ENCODE peak calls at places on chromosomes 1 and 21, in seven cellular contexts. V is ovary, P is suprapubic skin, S is tibial nerve, J is stomach, K is GM12878, A is transverse colon. G is an unnamed sample.

GRCh38 chr1:31007462-31007991 is 58.0 kb downstream of the PUM1 start:
- DNase-seq in V (no peak), P (no peak), S (no peak), J (no peak), K (no peak), A (no peak), G (no peak)

GRCh38 chr1:227709451-227709850 is 25.7 kb downstream of the JMJD4 start:
- DNase-seq in V (no peak), P (no peak), S (no peak), J (no peak), K (no peak), A (no peak), G (no peak)

GRCh38 chr1:230641346-230641745 is 935 bp upstream of the COG2 start:
- DNase-seq in V (no peak), P (no peak), S (no peak), J (no peak), K (no peak), A (no peak), G (no peak)

GRCh38 chr1:8077120-8077573 is 51.0 kb upstream of the ERRFI1 start:
- DNase-seq in V (peak; percentile 56), P (no peak), S (no peak), J (peak; percentile 71), K (no peak), A (peak; percentile 59), G (peak; percentile 82)

GRCh38 chr1:239987103-239987745 is 104.5 kb upstream of the FMN2 start:
- DNase-seq in V (peak; percentile 41), P (no peak), S (peak; percentile 68), J (peak; percentile 62), K (no peak), A (peak; percentile 52), G (no peak)

GRCh38 chr1:229597877-229598276 is 28.0 kb downstream of the TAF5L start:
- DNase-seq in V (no peak), P (no peak), S (no peak), J (no peak), K (no peak), A (no peak), G (no peak)

GRCh38 chr1:155324717-155325595 is 4.3 kb downstream of the RUSC1 start:
- DNase-seq in V (peak; percentile 68), P (peak; percentile 84), S (no peak), J (peak; percentile 65), K (no peak), A (peak; percentile 77), G (peak; percentile 86)

GRCh38 chr1:175208773-175209492 is 16.4 kb upstream of the KIAA0040 start:
- DNase-seq in V (no peak), P (no peak), S (no peak), J (no peak), K (peak; percentile 62), A (no peak), G (no peak)

GRCh38 chr1:172135076-172135672 is 285.3 kb upstream of the C1orf105 start:
- DNase-seq in V (no peak), P (no peak), S (peak; percentile 39), J (no peak), K (no peak), A (peak; percentile 10), G (no peak)

GRCh38 chr1:98251497-98251896 is 330.7 kb upstream of the DPYD start:
- DNase-seq in V (no peak), P (no peak), S (no peak), J (no peak), K (no peak), A (no peak), G (no peak)

GRCh38 chr1:198929111-198929604 is 290.3 kb downstream of the PTPRC start:
- DNase-seq in V (no peak), P (no peak), S (no peak), J (no peak), K (no peak), A (no peak), G (no peak)

GRCh38 chr1:221457706-221458429 is 284.0 kb downstream of the DUSP10 start:
- DNase-seq in V (no peak), P (no peak), S (no peak), J (no peak), K (no peak), A (no peak), G (no peak)
- TF ChIP-seq EP300 in V (no peak), P (no peak), S (no peak), J (no peak), K (no peak), A (no peak), G (no peak)

GRCh38 chr1:96510911-96511310 is 210.7 kb upstream of the PTBP2 start:
- DNase-seq in V (no peak), P (no peak), S (no peak), J (no peak), K (no peak), A (peak; percentile 17), G (no peak)

GRCh38 chr1:96509351-96509750 is 212.2 kb upstream of the PTBP2 start:
- DNase-seq in V (no peak), P (no peak), S (no peak), J (no peak), K (no peak), A (no peak), G (no peak)

GRCh38 chr1:96509944-96510343 is 211.6 kb upstream of the PTBP2 start:
- DNase-seq in V (no peak), P (no peak), S (no peak), J (no peak), K (no peak), A (no peak), G (no peak)

GRCh38 chr1:96513136-96513535 is 208.4 kb upstream of the PTBP2 start:
- DNase-seq in V (no peak), P (no peak), S (no peak), J (no peak), K (no peak), A (no peak), G (no peak)

DNA sequence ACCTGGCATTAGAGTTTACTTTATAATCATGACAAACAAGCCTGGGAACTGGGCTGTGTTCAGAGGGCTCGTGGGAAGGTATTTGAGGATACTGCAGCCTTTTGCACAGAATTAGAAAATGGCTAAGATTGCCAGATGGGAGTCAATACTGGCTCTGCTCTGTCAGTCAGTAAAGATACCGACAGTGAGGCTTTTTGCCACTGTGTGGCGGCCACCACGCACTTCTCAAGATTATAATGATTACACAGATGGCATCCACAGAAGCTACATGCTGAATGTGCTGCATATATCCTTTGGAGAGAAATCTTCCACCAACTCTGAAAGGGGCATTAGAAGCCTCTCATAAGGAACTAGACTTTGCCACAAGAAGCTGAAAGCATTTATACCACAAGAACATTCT is 213.4 kb upstream of the PTBP2 start:
- DNase-seq in V (no peak), P (no peak), S (no peak), J (no peak), K (no peak), A (no peak), G (no peak)
- TF ChIP-seq EP300 in V (no peak), P (no peak), S (no peak), J (no peak), K (no peak), A (no peak), G (no peak)

DNA sequence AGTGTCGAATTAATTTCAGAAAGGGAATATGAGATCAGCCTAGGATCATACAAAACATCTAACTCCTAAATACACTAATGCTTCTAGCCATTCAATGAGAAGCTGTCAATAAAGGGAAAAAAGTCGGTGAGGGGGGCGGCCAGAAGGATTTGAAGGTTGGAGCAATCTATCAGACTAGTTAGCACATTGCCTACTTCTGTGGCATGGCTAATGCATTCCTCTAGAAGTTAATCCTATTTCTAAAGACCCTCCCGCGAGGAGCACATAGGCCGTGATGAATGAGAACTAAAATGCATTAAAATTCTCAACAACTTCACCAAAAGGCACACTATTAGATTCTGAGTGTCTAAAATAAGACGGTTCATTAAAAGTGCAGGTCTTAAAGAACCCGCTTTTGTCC is 119.1 kb downstream of the SIM2 start:
- DNase-seq in V (no peak), P (no peak), S (no peak), J (no peak), K (no peak), A (no peak), G (no peak)
- TF ChIP-seq EP300 in V (no peak), P (no peak), S (no peak), J (no peak), K (no peak), A (no peak), G (no peak)

DNA sequence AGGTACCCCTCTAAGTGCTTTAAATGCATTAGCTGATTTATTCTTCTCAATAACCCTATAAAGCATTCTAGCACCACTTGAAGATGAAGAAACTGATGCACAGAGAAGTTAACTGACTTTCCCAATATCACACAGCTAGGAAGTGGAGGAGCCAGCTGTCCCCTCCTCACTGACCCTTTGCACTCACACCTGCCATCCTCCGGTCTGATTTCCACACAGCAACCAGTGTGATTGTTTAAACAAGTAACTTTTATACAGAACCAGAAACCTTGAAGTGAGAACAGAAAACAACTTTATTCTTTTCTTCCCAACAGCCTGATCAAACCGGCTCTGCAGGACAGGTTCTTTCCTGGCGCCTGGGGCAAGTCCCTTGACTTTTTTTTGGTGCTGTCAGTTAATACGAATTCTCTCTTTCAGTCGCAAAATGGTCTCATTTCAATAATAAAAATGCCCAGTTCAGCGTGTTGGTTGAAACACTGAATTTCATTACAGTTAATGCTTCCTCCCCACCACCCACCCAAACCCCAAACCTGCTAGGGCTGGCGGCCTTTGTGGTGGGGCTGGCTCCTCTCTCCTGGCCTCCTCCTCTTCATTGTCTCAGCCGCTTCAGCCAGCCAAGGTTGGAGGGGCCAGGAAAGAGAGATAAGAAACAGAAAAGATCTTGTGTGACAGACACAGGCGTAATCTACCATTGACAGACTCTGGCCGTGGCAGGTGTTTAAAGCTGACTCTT is 26.4 kb upstream of the EEIG2 start:
- DNase-seq in V (no peak), P (no peak), S (no peak), J (no peak), K (peak; percentile 40), A (peak; percentile 19), G (no peak)
- TF ChIP-seq EP300 in V (no peak), P (no peak), S (no peak), J (no peak), K (peak; percentile 58), A (no peak), G (no peak)

GRCh38 chr1:41485605-41486004 is 1.1 kb upstream of the EDN2 start:
- DNase-seq in V (no peak), P (no peak), S (no peak), J (no peak), K (no peak), A (no peak), G (no peak)
- TF ChIP-seq EP300 in V (no peak), P (no peak), S (no peak), J (no peak), K (no peak), A (no peak), G (no peak)

GRCh38 chr1:150144606-150145005 is 5.1 kb upstream of the PLEKHO1 start:
- DNase-seq in V (no peak), P (no peak), S (no peak), J (no peak), K (no peak), A (no peak), G (no peak)
- TF ChIP-seq EP300 in V (no peak), P (no peak), S (no peak), J (no peak), K (no peak), A (no peak), G (no peak)

G was measured in sigmoid colon.